ENCODE peak calls at places on chromosomes 13 and 19, in eight cellular contexts. A is HT1080; U is skeletal muscle cell; K is EH; V is hepatic stellate cell; Q is NCI-H345; T is anterior cingulate cortex; X is stimulated activated CD8-positive, alpha-beta memory T cell treated with anti-CD3 and anti-CD28 coated beads, Interleukin-7, amount 100 ng/mL, for 1 hour. L is an unnamed sample.

GRCh38 chr13:46962286-46962941 is 65.6 kb upstream of the HTR2A start:
- DNase-seq in A (peak), U (no peak), K (peak), V (no peak), Q (no peak), T (no peak), X (no peak), L (no peak)

GRCh38 chr19:33282036-33282686 is 20.2 kb downstream of the CEBPA start:
- DNase-seq in A (peak), U (no peak), K (peak), V (no peak), Q (no peak), T (no peak), X (no peak), L (no peak)

GRCh38 chr19:14333101-14333871 is 48.0 kb upstream of the ADGRE5 start:
- DNase-seq in A (no peak), U (no peak), K (peak), V (peak), Q (no peak), T (no peak), X (no peak), L (no peak)

GRCh38 chr13:42396901-42397670 is 125.1 kb downstream of the AKAP11 start:
- DNase-seq in A (no peak), U (no peak), K (no peak), V (no peak), Q (no peak), T (no peak), X (no peak), L (no peak)

GRCh38 chr19:35063940-35064818 is 22.7 kb downstream of the HPN start:
- DNase-seq in A (peak), U (peak), K (peak), V (peak), Q (no peak), T (no peak), X (no peak), L (no peak)

GRCh38 chr19:15644816-15645215 is 4.1 kb downstream of the CYP4F3 start:
- DNase-seq in A (no peak), U (no peak), K (no peak), V (no peak), Q (no peak), T (no peak), X (no peak), L (no peak)

GRCh38 chr13:44934724-44935123 is 54.5 kb downstream of the NUFIP1 start:
- DNase-seq in A (peak), U (peak), K (peak), V (no peak), Q (no peak), T (no peak), X (no peak), L (no peak)

GRCh38 chr13:99829593-99830239 is 141.9 kb downstream of the ZIC5 start:
- DNase-seq in A (no peak), U (no peak), K (no peak), V (no peak), Q (no peak), T (no peak), X (no peak), L (no peak)

GRCh38 chr19:16073481-16073880 is 2.8 kb upstream of the TPM4 start:
- DNase-seq in A (no peak), U (no peak), K (no peak), V (no peak), Q (no peak), T (no peak), X (no peak), L (no peak)

GRCh38 chr13:75492389-75492788 is 10.4 kb upstream of the TBC1D4 start:
- DNase-seq in A (no peak), U (no peak), K (peak), V (no peak), Q (no peak), T (no peak), X (no peak), L (no peak)

GRCh38 chr19:55766466-55766865 is 2.5 kb upstream of the RFPL4AL1 start:
- DNase-seq in A (no peak), U (no peak), K (no peak), V (no peak), Q (no peak), T (no peak), X (no peak), L (no peak)

GRCh38 chr13:76014618-76015315 is 378.6 kb downstream of the LMO7 start:
- DNase-seq in A (peak), U (peak), K (peak), V (no peak), Q (no peak), T (no peak), X (no peak), L (no peak)

L was measured in NCI-H1105 treated with DMSO at 0.1 percent for 48 hours.